ENCODE peak calls at places on chromosome 3, in five cellular contexts. O, P, C, D and I are unnamed samples.

GRCh38 chr3:71924721-71925120 is 139.8 kb upstream of the PROK2 start:
- DNase-seq in O (no peak), C (no peak), D (no peak), P (no peak), I (no peak)

GRCh38 chr3:45318712-45319111 is 69.7 kb upstream of the LARS2 start:
- DNase-seq in C (no peak), O (no peak), D (no peak), P (no peak), I (no peak)

GRCh38 chr3:107387555-107387954 is 10.3 kb downstream of the CCDC54 start:
- DNase-seq in O (no peak), P (no peak), C (no peak), D (no peak), I (no peak)

GRCh38 chr3:122233109-122233952 is 49.9 kb downstream of the CASR start:
- DNase-seq in D (no peak), C (peak), P (no peak), O (no peak), I (no peak)

GRCh38 chr3:64747682-64748081 is 59.9 kb upstream of the ADAMTS9 start:
- DNase-seq in O (no peak), P (no peak), C (no peak), D (no peak), I (no peak)

GRCh38 chr3:197718904-197719303 is 17.8 kb downstream of the RUBCN start:
- DNase-seq in O (no peak), C (peak), D (no peak), P (no peak), I (peak)

GRCh38 chr3:192940129-192940528 is 22.5 kb upstream of the MB21D2 start:
- DNase-seq in O (no peak), P (no peak), D (no peak), C (no peak), I (no peak)

GRCh38 chr3:88150371-88150770 is 612 bp downstream of the C3orf38 start:
- DNase-seq in D (no peak), P (no peak), C (no peak), O (no peak), I (no peak)

GRCh38 chr3:9396301-9396631 is 1.1 kb upstream of the SETD5 start:
- DNase-seq in P (no peak), C (peak), O (peak), D (peak), I (peak)

GRCh38 chr3:160830792-160831191 is 74.8 kb downstream of the PPM1L start:
- DNase-seq in C (no peak), P (no peak), D (no peak), O (no peak), I (no peak)

GRCh38 chr3:8278448-8278847 is 223.2 kb upstream of the LMCD1 start:
- DNase-seq in D (no peak), P (no peak), O (no peak), C (no peak), I (no peak)

GRCh38 chr3:37174532-37175126 is at the start of gene LRRFIP2:
- DNase-seq in D (no peak), P (no peak), O (no peak), C (no peak), I (no peak)

GRCh38 chr3:13021141-13021933 is 51.9 kb downstream of the IQSEC1 start:
- DNase-seq in P (no peak), O (no peak), D (no peak), C (peak), I (no peak)

GRCh38 chr3:16821053-16821452 is 63.7 kb upstream of the PLCL2 start:
- DNase-seq in C (no peak), P (no peak), D (no peak), O (peak), I (no peak)

GRCh38 chr3:14761121-14761672 is 57.6 kb upstream of the FGD5 start:
- DNase-seq in P (no peak), C (no peak), D (no peak), O (no peak), I (no peak)

GRCh38 chr3:63462732-63463131 is 184.6 kb downstream of the SYNPR start:
- DNase-seq in D (no peak), C (no peak), P (no peak), O (no peak), I (no peak)

GRCh38 chr3:143040264-143040879 is 39.0 kb downstream of the U2SURP start:
- DNase-seq in O (no peak), C (no peak), D (no peak), P (no peak), I (no peak)

GRCh38 chr3:193940526-193940925 is 195.4 kb upstream of the HES1 start:
- DNase-seq in O (no peak), D (no peak), C (no peak), P (no peak), I (no peak)

GRCh38 chr3:54511766-54512365 is 389.5 kb downstream of the CACNA2D3 start:
- DNase-seq in P (no peak), C (no peak), O (peak), D (no peak), I (no peak)

GRCh38 chr3:12891985-12892839 is 50.8 kb upstream of the RPL32 start:
- DNase-seq in O (no peak), P (peak), D (no peak), C (peak), I (peak)

DNA sequence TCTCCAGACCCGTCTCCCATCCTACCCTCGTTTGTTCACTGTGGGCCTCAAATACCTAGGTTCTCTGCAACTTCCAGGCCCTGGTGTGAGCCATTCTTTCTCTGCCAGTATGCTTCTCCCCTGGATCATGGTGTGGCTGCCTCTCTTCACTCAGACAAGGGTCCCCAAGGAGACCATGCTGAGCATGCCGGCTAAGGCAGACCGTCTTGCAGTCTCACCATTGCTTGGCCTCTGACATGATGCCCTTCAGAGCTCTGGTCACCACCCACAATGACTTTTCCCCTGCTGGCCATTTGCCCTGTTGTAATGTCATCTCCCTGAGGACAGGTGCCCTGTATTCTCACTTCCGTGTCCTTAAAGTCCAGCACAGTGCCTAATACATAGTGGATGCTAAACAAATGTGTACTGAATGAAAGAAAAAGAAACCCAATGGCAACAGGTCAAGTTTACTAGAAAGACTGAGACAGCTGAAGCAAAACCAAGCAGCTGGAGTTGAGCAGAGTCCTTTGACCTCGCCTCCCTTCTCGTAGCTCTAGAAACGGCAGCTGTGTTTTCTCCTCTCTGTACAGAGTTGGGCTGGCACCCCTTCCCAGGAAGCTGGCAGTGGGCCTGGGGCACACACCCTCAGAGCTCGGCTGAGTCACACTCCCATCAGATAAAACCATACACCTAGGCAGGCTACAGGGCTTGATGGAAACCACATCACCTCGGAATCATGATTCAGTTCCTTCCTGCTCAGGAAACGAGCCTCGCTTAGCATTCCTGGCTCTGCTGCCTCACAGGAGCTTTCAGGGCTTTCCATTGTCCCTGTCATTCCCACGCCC is 8.6 kb downstream of the TLR9 start:
- DNase-seq in P (peak), C (peak), D (no peak), O (no peak), I (peak)
- TF ChIP-seq POLR2A in P (no peak), C (no peak), D (no peak), O (no peak), I (no peak)

GRCh38 chr3:181327349-181327748 is 337.8 kb upstream of the DNAJC19 start:
- DNase-seq in O (no peak), C (no peak), P (no peak), D (no peak), I (no peak)

GRCh38 chr3:181330257-181330656 is 340.7 kb upstream of the DNAJC19 start:
- DNase-seq in C (no peak), P (no peak), O (no peak), D (no peak), I (no peak)

GRCh38 chr3:181330821-181331563 is 341.5 kb upstream of the DNAJC19 start:
- DNase-seq in O (no peak), C (no peak), D (no peak), P (no peak), I (no peak)

GRCh38 chr3:181329024-181329423 is 339.5 kb upstream of the DNAJC19 start:
- DNase-seq in O (no peak), P (no peak), C (no peak), D (no peak), I (no peak)

DNA sequence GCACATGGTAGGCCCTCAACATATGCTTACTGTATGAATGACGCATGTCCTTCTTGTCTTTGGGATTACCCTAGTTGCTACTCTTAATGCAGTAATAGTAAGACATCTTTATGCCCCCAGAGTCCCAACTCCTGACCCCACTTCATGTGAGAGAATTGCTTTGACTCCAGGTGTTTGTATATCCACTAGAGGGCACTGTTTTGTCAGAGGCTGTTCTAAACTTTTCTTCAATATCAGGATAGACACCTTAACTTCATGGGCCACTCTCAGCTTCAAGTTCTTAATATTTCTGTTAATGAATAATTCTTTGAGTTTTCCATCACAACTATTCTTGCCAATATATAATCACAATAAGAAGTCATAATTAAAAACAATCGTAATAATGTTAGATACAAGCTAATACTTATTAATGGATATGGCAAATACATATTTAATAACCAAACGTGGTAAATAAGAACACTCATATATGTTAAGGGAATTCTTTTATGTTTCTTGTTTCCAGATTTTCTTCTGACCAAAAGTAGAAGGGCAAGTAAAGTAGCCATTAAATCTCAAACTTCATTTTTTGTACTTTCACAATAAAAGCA is 337.2 kb upstream of the DNAJC19 start:
- DNase-seq in D (no peak), C (no peak), O (no peak), P (no peak), I (peak)
- TF ChIP-seq POLR2A in D (no peak), C (no peak), O (no peak), P (no peak), I (no peak)

GRCh38 chr3:139300416-139300815 is 43.4 kb upstream of the MRPS22 start:
- DNase-seq in D (no peak), C (no peak), O (no peak), P (no peak), I (no peak)
- TF ChIP-seq POLR2A in D (no peak), C (no peak), O (no peak), P (no peak), I (no peak)

DNA sequence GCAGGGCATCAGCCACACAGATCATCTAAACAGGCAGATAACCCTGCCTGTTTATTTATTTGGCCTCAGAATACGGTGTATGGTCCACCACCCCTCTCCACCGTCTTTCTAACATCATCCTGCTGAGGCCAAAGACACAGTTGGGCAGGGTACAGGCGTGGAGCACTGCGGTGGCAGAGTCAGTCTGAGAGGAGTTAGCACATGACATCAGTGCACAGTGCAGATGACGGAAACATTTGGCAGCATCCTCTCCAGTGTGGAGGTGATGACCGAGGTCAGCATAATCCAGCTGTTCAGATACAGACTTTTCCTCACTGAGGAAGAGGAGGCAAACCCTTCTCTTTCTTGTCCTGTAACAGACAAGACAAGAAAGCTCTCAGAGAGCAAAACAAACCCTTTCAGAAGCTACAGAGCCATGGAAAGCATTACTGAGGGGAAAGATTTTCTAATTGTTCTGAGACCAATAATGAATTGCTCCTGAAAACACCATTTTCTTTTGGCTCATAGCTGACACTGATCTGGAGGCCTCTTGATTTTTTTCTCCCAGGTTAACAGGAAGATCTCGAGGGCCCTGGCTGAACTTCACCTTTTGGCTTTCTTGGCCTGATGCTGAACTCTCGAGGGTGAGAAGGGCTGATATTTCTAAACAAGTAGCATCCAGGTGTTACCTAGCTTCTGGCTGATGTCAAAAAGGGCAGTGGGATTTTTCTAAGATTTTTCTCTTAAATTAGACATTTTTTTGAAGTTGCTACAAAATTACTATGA is 20.1 kb upstream of the NFKBIZ start:
- DNase-seq in O (no peak), D (peak), P (peak), C (peak), I (no peak)
- TF ChIP-seq POLR2A in O (no peak), D (no peak), P (peak), C (peak), I (no peak)

DNA sequence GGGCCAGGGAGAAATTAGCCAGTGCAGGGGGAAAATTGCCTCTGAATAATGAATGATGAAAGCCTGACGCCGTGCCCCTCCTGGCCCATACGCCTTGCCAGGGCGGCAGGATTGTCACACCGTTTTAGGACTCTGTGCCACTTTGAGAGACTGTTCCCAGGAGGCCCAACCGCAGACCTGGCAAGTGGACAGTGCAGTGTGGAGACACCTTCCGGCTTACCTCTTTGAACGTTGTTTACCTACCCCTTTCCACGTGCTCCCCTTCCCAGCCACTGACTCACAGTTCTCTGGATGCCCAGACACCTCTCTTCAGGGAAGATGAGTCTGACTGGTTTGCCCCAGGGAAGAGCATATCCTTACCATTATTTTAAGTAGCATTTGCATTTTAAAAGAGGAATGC is 84.0 kb upstream of the PXYLP1 start:
- DNase-seq in P (no peak), O (no peak), C (no peak), D (no peak), I (no peak)
- TF ChIP-seq POLR2A in P (no peak), O (no peak), C (no peak), D (no peak), I (no peak)

GRCh38 chr3:133575121-133575520 is 1.6 kb downstream of the CDV3 start:
- DNase-seq in D (no peak), P (no peak), O (no peak), C (no peak), I (no peak)

GRCh38 chr3:133576169-133576568 is 2.7 kb downstream of the CDV3 start:
- DNase-seq in D (no peak), C (no peak), O (no peak), P (no peak), I (no peak)

GRCh38 chr3:133583396-133583795 is 9.9 kb downstream of the CDV3 start:
- DNase-seq in D (no peak), O (no peak), C (no peak), P (no peak), I (no peak)

GRCh38 chr3:133574260-133574881 is 885 bp downstream of the CDV3 start:
- DNase-seq in D (peak), C (peak), P (peak), O (no peak), I (no peak)

DNA sequence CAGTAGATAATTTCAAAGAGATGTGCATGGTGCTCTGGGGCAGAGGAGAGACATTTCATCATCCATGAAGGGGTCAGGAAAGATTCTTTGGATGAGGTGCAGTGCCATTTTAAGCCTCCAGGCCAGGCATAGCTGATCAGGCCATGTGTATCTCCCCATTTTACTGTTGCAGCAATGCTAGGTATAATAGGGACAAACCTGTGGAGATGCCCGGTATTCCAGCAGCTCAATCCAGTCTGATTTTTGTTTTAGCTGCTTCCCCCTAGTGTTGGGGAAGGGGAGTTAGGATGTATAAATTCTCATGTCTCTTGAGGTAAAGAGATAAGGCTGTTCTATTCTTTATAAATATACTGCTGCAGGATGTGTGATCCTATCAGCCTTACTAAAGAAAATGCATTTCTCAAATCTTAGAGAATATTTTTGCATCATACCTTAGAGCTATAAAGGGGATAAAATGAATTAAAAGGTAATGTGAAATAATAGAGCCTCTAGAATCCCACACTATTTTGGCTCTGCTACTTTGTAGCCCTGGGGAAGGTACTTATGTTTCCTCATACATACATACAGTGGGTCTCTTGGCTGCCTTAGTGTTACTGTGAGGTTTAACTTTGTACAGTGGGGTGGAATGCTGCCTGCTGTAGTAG is 5.2 kb downstream of the CDV3 start:
- DNase-seq in O (no peak), C (no peak), P (no peak), D (no peak), I (no peak)
- TF ChIP-seq POLR2A in O (no peak), C (no peak), P (no peak), D (no peak), I (no peak)

DNA sequence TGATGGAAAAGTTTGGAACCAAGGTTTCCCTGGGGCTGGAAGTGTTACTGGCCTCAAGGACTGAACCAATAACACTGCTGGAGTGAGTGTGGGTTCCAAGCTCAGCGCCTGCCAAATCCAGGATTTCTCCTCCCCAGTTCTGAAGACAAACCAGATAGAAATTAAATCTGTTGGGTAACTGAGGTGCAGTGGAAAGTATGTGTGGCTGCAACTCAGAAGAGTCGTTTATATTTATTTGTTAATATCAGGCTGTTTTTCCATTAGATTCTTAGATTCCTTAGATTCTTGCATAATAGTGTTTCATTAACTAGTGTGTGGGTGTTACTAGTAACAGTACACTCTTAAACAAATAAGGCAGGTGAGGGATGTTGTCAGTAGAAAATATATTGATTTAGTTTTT is 66.4 kb upstream of the FNDC3B start:
- DNase-seq in C (no peak), D (peak), O (no peak), P (peak), I (no peak)
- TF ChIP-seq POLR2A in C (no peak), D (no peak), O (no peak), P (no peak), I (no peak)